ENCODE peak calls at places on chromosomes 12 and 14, in eight cellular contexts. Q, Z, W, I, C, X, H and F are unnamed samples.

GRCh38 chr12:126040307-126040706 is 975.1 kb downstream of the AACS start:
- DNase-seq in Q (no peak), Z (no peak), W (no peak), I (no peak), C (no peak), X (no peak), H (no peak), F (no peak)

GRCh38 chr14:62185078-62185477 is 422.9 kb downstream of the SNAPC1 start:
- DNase-seq in Q (no peak), Z (no peak), W (peak), I (no peak), C (no peak), X (no peak), H (no peak), F (no peak)

GRCh38 chr12:108752387-108752786 is 21.1 kb upstream of the CORO1C start:
- DNase-seq in Q (no peak), Z (no peak), W (no peak), I (no peak), C (no peak), X (no peak), H (no peak), F (no peak)

GRCh38 chr12:103751171-103751570 is 89.9 kb downstream of the NT5DC3 start:
- DNase-seq in Q (no peak), Z (no peak), W (peak), I (no peak), C (no peak), X (no peak), H (no peak), F (no peak)

GRCh38 chr14:102554835-102555819 is 37.3 kb upstream of the RCOR1 start:
- DNase-seq in Q (peak), Z (no peak), W (peak), I (no peak), C (no peak), X (peak), H (peak), F (no peak)

GRCh38 chr12:49868952-49869815 is 26.3 kb upstream of the BCDIN3D start:
- DNase-seq in Q (no peak), Z (peak), W (peak), I (peak), C (peak), X (no peak), H (peak), F (no peak)

GRCh38 chr14:105830171-105830570 is 303.8 kb downstream of the TMEM121 start:
- DNase-seq in Q (no peak), Z (no peak), W (no peak), I (no peak), C (no peak), X (no peak), H (no peak), F (no peak)

GRCh38 chr12:52564582-52564981 is 9.1 kb downstream of the KRT74 start:
- DNase-seq in Q (no peak), Z (no peak), W (no peak), I (no peak), C (no peak), X (no peak), H (no peak), F (no peak)

GRCh38 chr14:53412819-53413664 is 259.9 kb upstream of the DDHD1 start:
- DNase-seq in Q (no peak), Z (no peak), W (peak), I (no peak), C (no peak), X (no peak), H (no peak), F (no peak)

GRCh38 chr14:79334272-79334671 is 877.0 kb downstream of the DIO2 start:
- DNase-seq in Q (no peak), Z (no peak), W (no peak), I (no peak), C (no peak), X (no peak), H (no peak), F (no peak)

GRCh38 chr12:105980048-105980447 is 158.7 kb downstream of the NUAK1 start:
- DNase-seq in Q (no peak), Z (no peak), W (no peak), I (no peak), C (no peak), X (no peak), H (no peak), F (no peak)

GRCh38 chr14:64645220-64645891 is 58.9 kb upstream of the PLEKHG3 start:
- DNase-seq in Q (no peak), Z (no peak), W (peak), I (no peak), C (peak), X (no peak), H (no peak), F (peak)

GRCh38 chr12:31246470-31246850 is 79.5 kb downstream of the SINHCAF start:
- DNase-seq in Q (no peak), Z (no peak), W (no peak), I (no peak), C (no peak), X (no peak), H (no peak), F (no peak)

GRCh38 chr12:122032570-122032969 is 10.9 kb downstream of the BCL7A start:
- DNase-seq in Q (no peak), Z (no peak), W (no peak), I (no peak), C (no peak), X (no peak), H (no peak), F (no peak)

GRCh38 chr14:99211410-99211809 is 60.6 kb downstream of the BCL11B start:
- DNase-seq in Q (no peak), Z (no peak), W (no peak), I (no peak), C (no peak), X (no peak), H (no peak), F (no peak)

GRCh38 chr12:110744176-110744575 is 1.5 kb upstream of the PPP1CC start:
- DNase-seq in Q (no peak), Z (no peak), W (peak), I (peak), C (peak), X (no peak), H (no peak), F (no peak)

GRCh38 chr14:36942522-36943245 is 229.7 kb downstream of the SLC25A21 start:
- DNase-seq in Q (no peak), Z (no peak), W (peak), I (no peak), C (no peak), X (no peak), H (no peak), F (no peak)

GRCh38 chr14:73472182-73473114 is 14.1 kb upstream of the NUMB start:
- DNase-seq in Q (no peak), Z (no peak), W (peak), I (peak), C (peak), X (no peak), H (no peak), F (peak)

GRCh38 chr12:20369164-20370000 is 1.0 kb downstream of the PDE3A start:
- DNase-seq in Q (no peak), Z (no peak), W (peak), I (peak), C (peak), X (no peak), H (peak), F (no peak)

GRCh38 chr12:117060236-117060926 is 38.8 kb downstream of the TESC start:
- DNase-seq in Q (no peak), Z (no peak), W (no peak), I (no peak), C (no peak), X (no peak), H (no peak), F (no peak)